ENCODE peak calls at places on chromosomes 16 and 17, in four cellular contexts. U, A, M and R are unnamed samples.
A peak's percentile ranks its signal among the peaks of the same experiment; 100 is the strongest.

GRCh38 chr16:23155445-23156049 is 6.3 kb upstream of the USP31 start:
- DNase-seq in U (peak; percentile 13), A (peak; percentile 44), M (peak; percentile 41), R (no peak)

GRCh38 chr16:56013962-56014552 is 138.9 kb upstream of the CES5A start:
- DNase-seq in U (peak; percentile 8), A (no peak), M (peak; percentile 36), R (no peak)

GRCh38 chr17:49703557-49704277 is 4.0 kb downstream of the SLC35B1 start:
- DNase-seq in U (peak; percentile 16), M (peak; percentile 78), A (no peak), R (no peak)

GRCh38 chr16:82043680-82044584 is 8.9 kb downstream of the HSD17B2 start:
- DNase-seq in U (no peak), A (no peak), M (no peak), R (no peak)

GRCh38 chr16:76278976-76279375 is 1.8 kb downstream of the CNTNAP4 start:
- DNase-seq in A (no peak), U (no peak), M (peak; percentile 26), R (no peak)

GRCh38 chr17:83137523-83137922 is 58.1 kb downstream of the METRNL start:
- DNase-seq in M (no peak), A (no peak), U (no peak), R (no peak)

GRCh38 chr16:77194295-77195231 is 3.6 kb downstream of the MON1B start:
- DNase-seq in M (no peak), U (no peak), A (no peak), R (no peak)

GRCh38 chr17:59345476-59345875 is 14.0 kb downstream of the YPEL2 start:
- DNase-seq in A (no peak), U (no peak), M (no peak), R (no peak)

GRCh38 chr17:45170976-45171337 is 9.3 kb downstream of the HEXIM2 start:
- DNase-seq in A (peak; percentile 31), M (peak; percentile 93), U (peak; percentile 50), R (peak; percentile 68)

DNA sequence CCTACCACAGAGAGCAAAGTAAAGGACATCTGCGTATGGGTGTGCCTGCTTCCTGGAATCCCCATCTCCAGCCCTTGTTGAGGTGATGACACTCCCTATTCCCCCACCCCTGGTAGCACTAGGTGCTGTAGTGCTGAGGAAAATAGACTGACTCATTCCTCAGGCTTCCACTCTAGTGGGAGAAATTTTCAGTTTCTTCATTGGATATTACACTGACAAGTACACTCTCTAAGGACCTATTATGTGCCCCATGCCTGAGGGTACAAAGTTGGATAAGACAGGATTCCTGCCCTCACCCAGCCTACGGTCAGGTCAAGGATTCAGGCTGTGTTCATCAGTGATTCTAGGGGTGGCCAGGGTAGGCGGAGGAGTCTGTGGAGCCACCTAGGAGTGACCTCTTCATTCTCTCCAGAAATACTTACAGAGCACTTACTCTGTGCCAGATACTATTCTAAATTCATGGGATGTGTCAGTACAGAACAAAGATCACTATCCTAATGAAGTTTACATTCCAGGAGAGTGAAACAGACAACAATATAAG is 4.5 kb upstream of the ZC3H7A start:
- DNase-seq in M (peak; percentile 19), U (no peak), A (no peak), R (no peak)
- H3K27ac ChIP-seq in M (no peak overlapping the region), U (no peak overlapping the region), A (no peak overlapping the region), R (no peak overlapping the region)

DNA sequence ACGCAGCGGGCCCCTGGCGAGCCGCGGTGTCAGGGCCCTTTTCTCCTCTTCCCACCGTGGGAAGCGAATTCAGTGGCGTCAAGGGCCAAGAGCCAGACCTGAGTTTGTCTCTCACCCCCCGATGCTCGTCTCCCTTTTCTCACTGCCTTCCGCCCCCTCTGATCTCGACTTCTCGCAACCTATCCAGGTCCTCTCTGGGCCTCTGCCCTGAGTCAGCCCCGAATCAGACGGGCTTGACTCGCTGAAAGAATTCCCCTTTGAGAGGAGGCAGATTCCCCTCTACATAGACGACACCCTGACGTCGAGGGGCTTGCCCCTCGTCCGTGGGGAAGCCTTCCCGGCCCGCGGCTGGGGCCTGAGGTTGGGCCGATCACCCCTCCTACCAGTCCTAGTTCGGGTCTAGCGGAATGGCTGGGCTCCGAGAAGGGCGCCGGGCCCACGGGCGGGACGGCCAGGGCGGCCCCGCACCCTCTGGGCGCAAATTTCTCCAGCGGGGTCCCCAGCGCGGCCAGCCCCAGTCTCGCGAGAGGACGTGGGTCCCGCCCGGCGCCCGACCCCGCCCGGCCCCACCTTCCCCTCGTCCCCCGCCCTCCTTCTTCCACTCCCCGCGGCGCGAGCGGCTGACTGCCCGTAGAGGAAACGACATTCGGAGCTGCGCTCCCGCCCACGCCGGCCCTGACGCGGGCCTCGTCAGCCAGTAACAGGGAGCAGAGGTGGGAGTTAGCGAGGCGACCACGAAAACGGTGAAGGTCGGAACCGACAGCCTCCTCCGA is at the start of gene GGNBP2:
- DNase-seq in U (peak; percentile 93), A (peak; percentile 92), M (peak; percentile 94), R (peak; percentile 83)
- TF ChIP-seq POLR2A in U (peak; percentile 96), A (peak; percentile 81), M (peak; percentile 72), R (peak; percentile 88)

GRCh38 chr16:30902070-30902972 is 5.9 kb downstream of the CTF1 start:
- DNase-seq in U (peak; percentile 74), A (peak; percentile 77), M (peak; percentile 77), R (peak; percentile 32)
- TF ChIP-seq EP300 in U (no peak), A (no peak), M (no peak), R (no peak)

GRCh38 chr16:1313721-1314120 is 4.3 kb downstream of the UBE2I start:
- DNase-seq in A (no peak), M (no peak), U (no peak), R (no peak)

GRCh38 chr16:1311212-1311737 is 1.8 kb downstream of the UBE2I start:
- DNase-seq in U (no peak), M (no peak), A (no peak), R (no peak)

GRCh38 chr16:1311738-1312458 is 2.5 kb downstream of the UBE2I start:
- DNase-seq in A (no peak), M (no peak), U (no peak), R (no peak)

GRCh38 chr16:1312459-1312801 is 3.0 kb downstream of the UBE2I start:
- DNase-seq in A (no peak), U (no peak), M (no peak), R (no peak)

GRCh38 chr16:1312903-1313302 is 3.5 kb downstream of the UBE2I start:
- DNase-seq in M (no peak), U (no peak), A (no peak), R (no peak)
- H3K27ac ChIP-seq in M (no peak overlapping the region), U (no peak overlapping the region), A (no peak overlapping the region), R (no peak overlapping the region)

GRCh38 chr16:14283786-14284185 is 212.7 kb downstream of the MRTFB start:
- DNase-seq in M (no peak), U (no peak), A (no peak), R (no peak)

GRCh38 chr16:14284371-14284770 is 213.3 kb downstream of the MRTFB start:
- DNase-seq in A (no peak), U (no peak), M (no peak), R (no peak)

GRCh38 chr16:14286381-14287230 is 215.5 kb downstream of the MRTFB start:
- DNase-seq in U (peak; percentile 22), A (no peak), M (no peak), R (no peak)

GRCh38 chr16:14284930-14285541 is 213.9 kb downstream of the MRTFB start:
- DNase-seq in U (peak; percentile 67), A (peak; percentile 67), M (peak; percentile 82), R (peak; percentile 41)

DNA sequence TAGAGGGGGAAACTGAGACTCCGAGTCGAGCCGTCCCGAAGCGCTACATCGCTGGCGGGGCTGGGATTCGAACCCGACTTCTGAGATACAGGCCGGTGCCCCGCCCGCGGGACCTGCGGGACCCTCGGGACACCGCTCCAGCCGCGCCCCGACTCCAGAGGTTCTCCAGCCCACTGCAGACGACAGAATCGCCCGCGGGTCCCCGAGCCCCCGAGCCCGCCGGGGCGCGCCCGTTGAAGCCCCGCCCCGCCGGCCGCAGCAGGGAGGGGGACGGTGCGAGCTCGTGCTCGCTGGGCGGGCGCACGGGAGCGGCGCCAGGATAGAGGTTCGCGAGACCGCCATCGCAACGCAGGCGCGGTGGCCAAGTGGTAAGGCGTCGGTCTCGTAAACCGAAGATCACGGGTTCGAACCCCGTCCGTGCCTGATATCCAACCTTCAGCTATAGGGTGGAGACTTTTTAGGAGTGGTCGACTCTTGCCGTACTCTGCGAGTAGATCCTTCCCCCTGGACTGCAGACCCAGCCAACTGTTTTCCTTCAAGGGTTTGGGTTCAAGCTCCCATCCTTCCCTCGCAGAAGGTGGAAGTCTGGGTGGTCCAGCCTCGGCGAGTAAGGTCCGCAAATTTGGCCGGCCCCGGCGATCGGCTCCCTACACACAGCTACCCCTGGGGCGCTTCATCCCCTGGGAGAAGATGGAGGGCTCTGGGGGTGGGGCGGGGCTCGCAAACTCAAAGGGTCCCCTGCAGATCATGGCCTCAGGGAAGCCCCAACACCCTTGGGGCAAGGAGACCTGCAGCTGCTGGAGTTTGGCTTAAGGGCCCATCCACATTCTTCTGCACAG is 214.6 kb downstream of the MRTFB start:
- DNase-seq in U (peak; percentile 95), M (peak; percentile 93), A (peak; percentile 97), R (peak; percentile 94)
- TF ChIP-seq POLR2A in U (no peak), M (peak; percentile 31), A (no peak), R (no peak)

GRCh38 chr17:18084256-18084655 is 3.5 kb upstream of the DRG2 start:
- DNase-seq in U (no peak), M (no peak), A (no peak), R (no peak)

GRCh38 chr17:18093616-18094408 is 6.1 kb downstream of the DRG2 start:
- DNase-seq in A (no peak), U (no peak), M (peak; percentile 77), R (no peak)

GRCh38 chr17:18089613-18090012 is 1.9 kb downstream of the DRG2 start:
- DNase-seq in U (no peak), M (no peak), A (no peak), R (no peak)

GRCh38 chr17:18087610-18088491 is at the start of gene DRG2:
- DNase-seq in M (peak; percentile 96), U (peak; percentile 94), A (peak; percentile 96), R (peak; percentile 87)
- TF ChIP-seq EP300 in M (no peak), U (no peak), A (no peak), R (peak; percentile 91)

DNA sequence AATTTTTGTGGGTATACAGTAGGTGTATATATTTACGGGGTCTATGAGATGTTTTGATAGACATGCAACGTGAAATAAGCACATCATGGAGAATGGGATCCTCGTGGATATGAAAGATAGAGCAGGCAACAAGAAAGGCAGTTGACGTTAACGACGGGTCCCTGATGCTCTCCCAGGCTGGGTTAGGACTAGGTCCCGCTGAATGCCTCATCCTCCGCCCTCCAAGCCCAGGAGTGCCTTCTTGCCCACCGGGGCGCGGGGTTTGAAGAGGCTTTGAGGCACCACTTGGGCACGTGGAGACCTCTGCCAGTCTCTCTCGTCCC is 9.5 kb upstream of the ZFP90 start:
- DNase-seq in A (no peak), M (no peak), U (no peak), R (no peak)
- H3K27ac ChIP-seq in A (peak overlapping the region; percentile 71), M (peak overlapping the region; percentile 92), U (peak overlapping the region; percentile 57), R (no peak overlapping the region)

GRCh38 chr16:87778830-87779579 is 13.2 kb upstream of the KLHDC4 start:
- DNase-seq in U (peak; percentile 93), M (peak; percentile 99), A (peak; percentile 94), R (peak; percentile 80)
- TF ChIP-seq POLR2A in U (no peak), M (no peak), A (no peak), R (peak; percentile 15)

GRCh38 chr16:29806641-29807425 is 504 bp downstream of the MAZ start:
- DNase-seq in M (peak; percentile 88), U (peak; percentile 64), A (peak; percentile 44), R (no peak)
- TF ChIP-seq EP300 in M (no peak), U (no peak), A (no peak), R (no peak)